ENCODE peak calls at places on chromosomes 3 and 15, in eight cellular contexts. G is adrenal gland, U is AG04450, L is psoas muscle, P is keratinocyte, A is ovary, D is neuronal stem cell, H is neural progenitor cell. J is an unnamed sample.

GRCh38 chr3:86969500-86970189 is 21.3 kb downstream of the VGLL3 start:
- DNase-seq in G (peak; percentile 41), U (no peak), L (no peak), P (no peak), A (no peak), D (no peak), H (peak; percentile 54), J (no peak)

GRCh38 chr3:10551821-10552630 is 46.6 kb upstream of the ATP2B2 start:
- DNase-seq in G (no peak), U (no peak), L (peak; percentile 60), P (no peak), A (no peak), D (no peak), H (no peak), J (no peak)

GRCh38 chr3:60228823-60229222 is 1022.4 kb downstream of the FHIT start:
- DNase-seq in G (no peak), U (no peak), L (no peak), P (no peak), A (no peak), D (no peak), H (no peak), J (no peak)

GRCh38 chr3:123431658-123432323 is 17.1 kb downstream of the ADCY5 start:
- DNase-seq in G (no peak), U (no peak), L (no peak), P (no peak), A (no peak), D (no peak), H (no peak), J (no peak)

GRCh38 chr3:177357352-177358084 is 160.2 kb upstream of the TBL1XR1 start:
- DNase-seq in G (peak; percentile 83), U (peak; percentile 39), L (no peak), P (peak; percentile 90), A (peak; percentile 28), D (no peak), H (peak; percentile 37), J (peak; percentile 80)

GRCh38 chr15:63344737-63345390 is 36.8 kb downstream of the CA12 start:
- DNase-seq in G (no peak), U (no peak), L (no peak), P (no peak), A (no peak), D (no peak), H (no peak), J (no peak)

GRCh38 chr3:156665296-156665695 is 9.1 kb upstream of the TIPARP start:
- DNase-seq in G (peak; percentile 15), U (peak; percentile 61), L (no peak), P (no peak), A (no peak), D (no peak), H (no peak), J (no peak)

GRCh38 chr15:65791335-65792129 is 561 bp downstream of the DENND4A start:
- DNase-seq in G (peak; percentile 90), U (no peak), L (peak; percentile 71), P (no peak), A (peak; percentile 85), D (peak; percentile 63), H (peak; percentile 81), J (no peak)

GRCh38 chr3:129579991-129580390 is 26.5 kb downstream of the PLXND1 start:
- DNase-seq in G (no peak), U (no peak), L (no peak), P (no peak), A (no peak), D (no peak), H (no peak), J (no peak)

GRCh38 chr3:151431940-151432339 is 28.9 kb downstream of the IGSF10 start:
- DNase-seq in G (no peak), U (peak; percentile 41), L (no peak), P (peak; percentile 46), A (no peak), D (no peak), H (no peak), J (peak; percentile 77)

GRCh38 chr3:4983739-4984510 is 4.7 kb downstream of the BHLHE40 start:
- DNase-seq in G (peak; percentile 46), U (peak; percentile 74), L (peak; percentile 61), P (no peak), A (no peak), D (no peak), H (peak; percentile 25), J (no peak)

GRCh38 chr15:74307827-74308642 is 59.4 kb downstream of the CYP11A1 start:
- DNase-seq in G (peak; percentile 75), U (no peak), L (no peak), P (no peak), A (peak; percentile 63), D (no peak), H (peak; percentile 87), J (no peak)

GRCh38 chr3:98966862-98967554 is 65.5 kb upstream of the DCBLD2 start:
- DNase-seq in G (no peak), U (no peak), L (no peak), P (no peak), A (no peak), D (no peak), H (no peak), J (no peak)

GRCh38 chr15:28082891-28083688 is 16.0 kb downstream of the OCA2 start:
- DNase-seq in G (no peak), U (no peak), L (no peak), P (no peak), A (no peak), D (no peak), H (no peak), J (no peak)

GRCh38 chr15:37134244-37134643 is 33.9 kb upstream of the MEIS2 start:
- DNase-seq in G (no peak), U (no peak), L (no peak), P (no peak), A (no peak), D (no peak), H (no peak), J (no peak)

GRCh38 chr3:195188530-195188917 is 82.4 kb downstream of the XXYLT1 start:
- DNase-seq in G (no peak), U (no peak), L (no peak), P (no peak), A (no peak), D (no peak), H (no peak), J (no peak)

GRCh38 chr15:90664650-90665287 is 52.4 kb upstream of the BLM start:
- DNase-seq in G (peak; percentile 56), U (no peak), L (peak; percentile 65), P (no peak), A (peak; percentile 58), D (no peak), H (no peak), J (no peak)

GRCh38 chr3:190081387-190081786 is 39.3 kb downstream of the P3H2 start:
- DNase-seq in G (no peak), U (no peak), L (no peak), P (no peak), A (no peak), D (no peak), H (no peak), J (no peak)

DNA sequence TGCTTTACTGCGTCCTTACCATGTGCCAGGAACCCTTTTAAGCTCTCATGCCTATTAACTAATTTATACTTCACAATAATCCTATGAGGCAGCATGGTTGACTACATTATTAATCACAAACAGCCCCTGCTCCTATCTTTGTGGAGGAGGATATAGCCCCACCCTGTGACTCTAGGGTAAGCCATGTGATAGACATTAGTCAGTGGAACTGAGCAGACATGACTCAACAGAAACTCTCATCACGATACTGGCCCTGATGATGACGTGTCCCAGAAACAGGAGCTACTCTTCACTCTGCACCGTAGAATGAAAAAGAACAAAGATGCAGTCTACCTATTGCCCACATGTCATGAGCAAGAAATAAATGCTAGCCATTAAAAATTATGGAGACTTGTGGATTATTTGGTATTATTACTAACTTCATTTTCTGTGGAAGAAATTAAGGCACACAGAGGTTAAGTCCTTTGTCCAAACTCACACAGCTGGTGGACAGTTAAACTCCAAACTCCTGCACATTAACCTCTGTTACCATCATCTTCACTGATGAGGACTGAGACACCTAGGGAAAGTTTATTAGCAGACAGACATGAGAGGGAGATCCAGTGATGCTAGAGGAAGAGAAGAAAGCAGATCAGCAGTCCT is 51.2 kb downstream of the CFAP20DC start:
- DNase-seq in G (peak; percentile 63), U (peak; percentile 81), L (no peak), P (peak; percentile 97), A (no peak), D (no peak), H (no peak), J (peak; percentile 100)
- H3K27ac ChIP-seq in G (no peak overlapping the region), U (peak overlapping the region; percentile 84), L (no peak overlapping the region), P (peak overlapping the region; percentile 99), A (no peak overlapping the region), D (no peak overlapping the region), H (no peak overlapping the region), J (peak overlapping the region; percentile 99)

DNA sequence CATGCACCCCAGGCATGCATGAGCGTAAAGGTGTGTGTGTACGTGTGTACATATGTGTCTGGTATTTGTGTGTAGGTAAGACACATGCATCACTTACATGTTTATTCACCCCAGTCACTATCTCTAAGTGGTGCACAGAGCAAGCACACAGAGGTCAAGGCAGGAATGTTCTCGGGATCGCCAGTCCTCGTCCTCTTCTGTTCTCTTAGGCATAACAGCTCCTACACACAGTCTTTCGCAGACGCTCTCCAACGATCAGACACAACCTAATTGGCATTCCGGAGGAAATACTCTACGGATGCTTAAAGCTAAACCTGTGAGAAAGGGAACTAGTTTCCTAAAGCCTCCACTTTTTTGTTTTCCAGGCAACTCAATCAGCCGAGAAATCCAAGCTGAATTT is 95.9 kb downstream of the ADAMTS17 start:
- DNase-seq in G (no peak), U (no peak), L (no peak), P (no peak), A (no peak), D (no peak), H (peak; percentile 30), J (no peak)
- H3K27ac ChIP-seq in G (no peak overlapping the region), U (no peak overlapping the region), L (no peak overlapping the region), P (no peak overlapping the region), A (no peak overlapping the region), D (no peak overlapping the region), H (no peak overlapping the region), J (no peak overlapping the region)

DNA sequence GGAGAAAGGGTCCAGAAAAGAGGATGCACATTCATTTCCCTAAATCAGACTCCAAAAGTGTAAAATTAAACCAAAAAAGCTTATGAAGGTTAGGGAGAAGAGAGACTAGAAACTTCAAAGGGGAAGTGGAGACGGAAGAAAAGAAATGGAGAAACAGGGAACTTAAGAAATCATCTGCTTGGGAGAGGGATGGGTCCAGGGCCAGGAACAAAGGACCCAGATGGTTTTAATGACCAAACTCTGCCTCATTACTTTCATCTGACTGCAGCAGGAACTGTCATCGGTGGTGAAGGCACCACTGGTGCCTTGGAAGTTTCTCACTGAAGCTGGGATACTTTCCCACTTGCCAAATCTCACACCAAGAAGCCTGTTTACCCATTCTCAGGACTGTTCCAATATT is 70.5 kb upstream of the SLC4A7 start:
- DNase-seq in G (no peak), U (no peak), L (no peak), P (no peak), A (no peak), D (no peak), H (no peak), J (no peak)
- H3K27ac ChIP-seq in G (no peak overlapping the region), U (no peak overlapping the region), L (no peak overlapping the region), P (no peak overlapping the region), A (no peak overlapping the region), D (no peak overlapping the region), H (no peak overlapping the region), J (no peak overlapping the region)

DNA sequence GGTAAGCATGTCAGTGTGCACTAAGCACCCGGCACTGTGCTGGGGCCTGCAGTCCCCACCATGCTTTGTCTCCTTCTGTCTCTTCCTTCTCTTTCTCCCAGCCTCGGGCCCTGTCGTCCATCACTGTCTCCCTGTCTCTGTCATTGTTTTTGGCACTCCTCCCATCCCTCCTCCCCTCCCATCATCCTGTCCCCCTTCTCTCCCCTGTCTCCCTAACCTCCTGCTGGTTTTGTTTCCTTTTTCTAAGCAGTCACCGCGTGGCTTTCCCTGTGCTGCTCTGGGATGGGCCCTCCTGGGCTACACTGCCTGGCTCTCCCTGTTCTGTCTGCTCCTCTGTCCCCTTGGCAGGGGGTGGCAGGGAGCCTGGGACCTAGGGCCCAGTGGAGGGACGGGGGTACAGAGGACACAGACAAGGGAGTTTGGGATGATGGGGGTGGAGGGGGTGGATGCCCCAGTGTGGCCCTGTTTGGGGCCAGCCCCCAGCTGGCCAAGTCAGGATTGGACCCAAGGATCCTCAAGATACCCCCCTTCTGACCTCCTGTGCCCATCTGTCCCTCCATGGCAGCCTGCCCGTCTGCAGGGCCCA is 5.7 kb downstream of the CHST13 start:
- DNase-seq in G (no peak), U (no peak), L (no peak), P (no peak), A (no peak), D (no peak), H (no peak), J (no peak)
- H3K27ac ChIP-seq in G (no peak overlapping the region), U (no peak overlapping the region), L (no peak overlapping the region), P (no peak overlapping the region), A (no peak overlapping the region), D (no peak overlapping the region), H (no peak overlapping the region), J (no peak overlapping the region)

J was measured in epithelial cell of prostate.